ENCODE peak calls at places on chromosomes 16 and 17, in five cellular contexts. F, Q, V, E and K are unnamed samples.

GRCh38 chr16:23225634-23226033 is 43.1 kb downstream of the SCNN1G start:
- DNase-seq in Q (no peak), V (no peak), E (peak), F (peak), K (no peak)

GRCh38 chr17:32489320-32490100 is 2.7 kb downstream of the CDK5R1 start:
- DNase-seq in V (no peak), F (no peak), Q (no peak), E (no peak), K (no peak)

GRCh38 chr16:57610611-57611010 is 17.8 kb upstream of the ADGRG1 start:
- DNase-seq in Q (no peak), V (no peak), F (no peak), E (no peak), K (no peak)

GRCh38 chr17:67994827-67995567 is 1.3 kb downstream of the C17orf58 start:
- DNase-seq in E (peak), V (no peak), Q (peak), F (peak), K (no peak)

GRCh38 chr16:450385-450784 is 24.9 kb downstream of the RAB11FIP3 start:
- DNase-seq in V (no peak), F (no peak), Q (no peak), E (no peak), K (no peak)

GRCh38 chr17:29592850-29593545 is at the start of gene ANKRD13B:
- DNase-seq in E (no peak), V (no peak), Q (no peak), F (peak), K (no peak)

GRCh38 chr17:68290268-68290954 is 516 bp downstream of the SLC16A6 start:
- DNase-seq in F (no peak), Q (peak), V (no peak), E (no peak), K (peak)

GRCh38 chr16:82506734-82507133 is 120.0 kb upstream of the CDH13 start:
- DNase-seq in E (no peak), V (no peak), F (no peak), Q (no peak), K (no peak)

GRCh38 chr16:20114356-20114755 is 40.7 kb upstream of the GPR139 start:
- DNase-seq in Q (no peak), V (no peak), F (no peak), E (peak), K (no peak)

GRCh38 chr16:24698314-24698713 is 31.1 kb upstream of the TNRC6A start:
- DNase-seq in Q (no peak), E (no peak), F (no peak), V (no peak), K (no peak)

GRCh38 chr16:77273-77806 is 685 bp upstream of the MPG start:
- DNase-seq in F (peak), V (no peak), E (peak), Q (peak), K (peak)

GRCh38 chr17:59377410-59377809 is 46.0 kb downstream of the YPEL2 start:
- DNase-seq in F (no peak), V (no peak), Q (no peak), E (no peak), K (no peak)

GRCh38 chr17:8019161-8019560 is 16.7 kb downstream of the GUCY2D start:
- DNase-seq in V (no peak), F (no peak), E (peak), Q (no peak), K (no peak)

GRCh38 chr17:81994593-81995462 is 17.4 kb downstream of the ASPSCR1 start:
- DNase-seq in Q (no peak), E (no peak), V (no peak), F (no peak), K (no peak)

GRCh38 chr17:69869667-69870066 is 205.4 kb upstream of the KCNJ16 start:
- DNase-seq in E (no peak), V (no peak), F (no peak), Q (no peak), K (no peak)

GRCh38 chr17:5509482-5509881 is 23.1 kb downstream of the MIS12 start:
- DNase-seq in Q (peak), V (no peak), E (no peak), F (no peak), K (no peak)

GRCh38 chr16:22423716-22424115 is 49.3 kb upstream of the CDR2 start:
- DNase-seq in F (no peak), V (no peak), Q (no peak), E (no peak), K (no peak)

GRCh38 chr16:50213939-50214519 is 52.3 kb upstream of the ADCY7 start:
- DNase-seq in F (no peak), V (no peak), E (no peak), Q (peak), K (no peak)

GRCh38 chr17:68246271-68247028 is 1.4 kb upstream of the AMZ2 start:
- DNase-seq in V (no peak), Q (no peak), F (no peak), E (no peak), K (no peak)

GRCh38 chr17:60598001-60598736 is 1.8 kb upstream of the PPM1D start:
- DNase-seq in F (no peak), Q (no peak), V (no peak), E (no peak), K (no peak)

GRCh38 chr16:4110065-4110464 is 6.2 kb downstream of the ADCY9 start:
- DNase-seq in F (no peak), E (no peak), Q (no peak), V (no peak), K (no peak)
- H3K27ac ChIP-seq in F (no peak), E (no peak), Q (no peak), V (no peak), K (no peak)

GRCh38 chr17:31424944-31425582 is 33.6 kb downstream of the RAB11FIP4 start:
- DNase-seq in E (no peak), F (no peak), V (no peak), Q (no peak), K (no peak)

GRCh38 chr17:31427684-31428083 is 36.2 kb downstream of the RAB11FIP4 start:
- DNase-seq in E (no peak), V (no peak), F (no peak), Q (no peak), K (no peak)

GRCh38 chr17:31428111-31428510 is 36.6 kb downstream of the RAB11FIP4 start:
- DNase-seq in V (no peak), F (no peak), Q (no peak), E (no peak), K (no peak)

GRCh38 chr17:31428512-31428911 is 37.0 kb downstream of the RAB11FIP4 start:
- DNase-seq in F (no peak), E (no peak), V (no peak), Q (no peak), K (no peak)

GRCh38 chr17:31425646-31426045 is 34.2 kb downstream of the RAB11FIP4 start:
- DNase-seq in V (no peak), Q (no peak), F (no peak), E (no peak), K (peak)
- H3K27ac ChIP-seq in V (peak), Q (no peak), F (no peak), E (no peak), K (peak)

GRCh38 chr17:39651908-39652634 is 13.1 kb upstream of the TCAP start:
- DNase-seq in Q (no peak), F (no peak), V (no peak), E (no peak), K (no peak)
- H3K27ac ChIP-seq in Q (no peak), F (no peak), V (peak), E (peak), K (peak)

GRCh38 chr16:72809446-72809845 is 238.5 kb downstream of the ZFHX3 start:
- DNase-seq in F (no peak), Q (no peak), E (no peak), V (no peak), K (no peak)
- H3K27ac ChIP-seq in F (no peak), Q (no peak), E (no peak), V (no peak), K (no peak)

GRCh38 chr17:37017355-37017754 is 68.6 kb downstream of the AATF start:
- DNase-seq in Q (no peak), E (no peak), V (no peak), F (no peak), K (no peak)
- H3K27ac ChIP-seq in Q (no peak), E (no peak), V (no peak), F (no peak), K (no peak)